ENCODE peak calls at places on chromosomes 3 and 15, in four cellular contexts. One of them, this sample, is unnamed.

GRCh38 chr3:153246805-153247204 is 84.8 kb downstream of the RAP2B start:
- DNase-seq in RPMI7951: peak; percentile 46
- DNase-seq in Daoy: no peak
- DNase-seq in neural crest cell: no peak
- DNase-seq in this sample: no peak

GRCh38 chr3:150761831-150762661 is 923 bp downstream of the SIAH2 start:
- DNase-seq in RPMI7951: peak; percentile 67
- DNase-seq in Daoy: peak; percentile 67
- DNase-seq in neural crest cell: peak; percentile 14
- DNase-seq in this sample: peak; percentile 65

GRCh38 chr3:182000454-182000853 is 288.7 kb downstream of the SOX2 start:
- DNase-seq in RPMI7951: no peak
- DNase-seq in Daoy: no peak
- DNase-seq in neural crest cell: no peak
- DNase-seq in this sample: no peak

GRCh38 chr3:151227438-151228290 is 24.6 kb upstream of the GPR171 start:
- DNase-seq in RPMI7951: peak; percentile 70
- DNase-seq in Daoy: peak; percentile 88
- DNase-seq in neural crest cell: peak; percentile 74
- DNase-seq in this sample: peak; percentile 75

GRCh38 chr3:25471081-25471768 is 43.2 kb downstream of the RARB start:
- DNase-seq in RPMI7951: peak; percentile 48
- DNase-seq in Daoy: no peak
- DNase-seq in neural crest cell: no peak
- DNase-seq in this sample: no peak

GRCh38 chr15:53133255-53133654 is 343.1 kb upstream of the ONECUT1 start:
- DNase-seq in RPMI7951: no peak
- DNase-seq in Daoy: no peak
- DNase-seq in neural crest cell: no peak
- DNase-seq in this sample: no peak

GRCh38 chr3:194328080-194328571 is 23.0 kb downstream of the CPN2 start:
- DNase-seq in RPMI7951: peak; percentile 81
- DNase-seq in Daoy: peak; percentile 47
- DNase-seq in neural crest cell: no peak
- DNase-seq in this sample: peak; percentile 77

GRCh38 chr3:134667956-134668355 is 17.1 kb upstream of the KY start:
- DNase-seq in RPMI7951: no peak
- DNase-seq in Daoy: no peak
- DNase-seq in neural crest cell: no peak
- DNase-seq in this sample: no peak

GRCh38 chr3:149288655-149289054 is 44.8 kb downstream of the TM4SF18 start:
- DNase-seq in RPMI7951: no peak
- DNase-seq in Daoy: no peak
- DNase-seq in neural crest cell: no peak
- DNase-seq in this sample: no peak

GRCh38 chr3:70856414-70857162 is 544.1 kb upstream of the MDFIC2 start:
- DNase-seq in RPMI7951: peak; percentile 57
- DNase-seq in Daoy: peak; percentile 58
- DNase-seq in neural crest cell: no peak
- DNase-seq in this sample: peak; percentile 10

GRCh38 chr3:52533623-52534280 is at the start of gene NT5DC2:
- DNase-seq in RPMI7951: peak; percentile 81
- DNase-seq in Daoy: peak; percentile 85
- DNase-seq in neural crest cell: peak; percentile 64
- DNase-seq in this sample: peak; percentile 21

GRCh38 chr3:63295806-63296205 is 17.7 kb downstream of the SYNPR start:
- DNase-seq in RPMI7951: no peak
- DNase-seq in Daoy: no peak
- DNase-seq in neural crest cell: no peak
- DNase-seq in this sample: no peak

GRCh38 chr15:67592245-67592644 is 49.7 kb downstream of the MAP2K5 start:
- DNase-seq in RPMI7951: no peak
- DNase-seq in Daoy: no peak
- DNase-seq in neural crest cell: no peak
- DNase-seq in this sample: no peak

GRCh38 chr15:27861171-27861570 is 237.9 kb downstream of the OCA2 start:
- DNase-seq in RPMI7951: no peak
- DNase-seq in Daoy: no peak
- DNase-seq in neural crest cell: no peak
- DNase-seq in this sample: no peak

GRCh38 chr15:89052474-89052873 is 35.8 kb upstream of the ABHD2 start:
- DNase-seq in RPMI7951: peak; percentile 87
- DNase-seq in Daoy: peak; percentile 32
- DNase-seq in neural crest cell: no peak
- DNase-seq in this sample: no peak

GRCh38 chr3:195746346-195746745 is 25.6 kb downstream of the MUC20 start:
- DNase-seq in RPMI7951: no peak
- DNase-seq in Daoy: peak; percentile 1
- DNase-seq in neural crest cell: no peak
- DNase-seq in this sample: no peak

GRCh38 chr15:43518073-43518761 is 809 bp downstream of the MAP1A start:
- DNase-seq in RPMI7951: no peak
- DNase-seq in Daoy: peak; percentile 41
- DNase-seq in neural crest cell: peak; percentile 17
- DNase-seq in this sample: peak; percentile 36

GRCh38 chr15:101118116-101118515 is 133.7 kb downstream of the CHSY1 start:
- DNase-seq in RPMI7951: no peak
- DNase-seq in Daoy: no peak
- DNase-seq in neural crest cell: no peak
- DNase-seq in this sample: no peak

GRCh38 chr3:143951351-143951971 is 20.2 kb upstream of the DIPK2A start:
- DNase-seq in RPMI7951: peak; percentile 31
- DNase-seq in Daoy: no peak
- DNase-seq in neural crest cell: peak; percentile 16
- DNase-seq in this sample: peak; percentile 34

GRCh38 chr15:44023176-44023575 is 171.9 kb downstream of the FRMD5 start:
- DNase-seq in RPMI7951: no peak
- DNase-seq in Daoy: no peak
- DNase-seq in neural crest cell: no peak
- DNase-seq in this sample: no peak

GRCh38 chr3:146221276-146221675 is 29.6 kb downstream of the PLSCR4 start:
- DNase-seq in RPMI7951: no peak
- DNase-seq in Daoy: no peak
- DNase-seq in neural crest cell: no peak
- DNase-seq in this sample: no peak

GRCh38 chr3:187072582-187072981 is 66.7 kb downstream of the RPL39L start:
- DNase-seq in RPMI7951: no peak
- DNase-seq in Daoy: no peak
- DNase-seq in neural crest cell: no peak
- DNase-seq in this sample: no peak

GRCh38 chr15:39730552-39730951 is 52.1 kb downstream of the FSIP1 start:
- DNase-seq in RPMI7951: no peak
- DNase-seq in Daoy: no peak
- DNase-seq in neural crest cell: no peak
- DNase-seq in this sample: no peak

GRCh38 chr15:92391640-92392039 is 2.0 kb upstream of the ST8SIA2 start:
- DNase-seq in RPMI7951: peak; percentile 67
- DNase-seq in Daoy: peak; percentile 59
- DNase-seq in neural crest cell: peak; percentile 6
- DNase-seq in this sample: peak; percentile 19

GRCh38 chr3:179673522-179673921 is 20.7 kb downstream of the USP13 start:
- DNase-seq in RPMI7951: no peak
- DNase-seq in Daoy: no peak
- DNase-seq in neural crest cell: no peak
- DNase-seq in this sample: no peak

GRCh38 chr3:132652640-132653270 is 6.9 kb downstream of the ACAD11 start:
- DNase-seq in RPMI7951: peak; percentile 34
- DNase-seq in Daoy: no peak
- DNase-seq in neural crest cell: no peak
- DNase-seq in this sample: no peak

GRCh38 chr15:41417812-41418211 is 917 bp downstream of the RTF1 start:
- DNase-seq in RPMI7951: no peak
- DNase-seq in Daoy: no peak
- DNase-seq in neural crest cell: no peak
- DNase-seq in this sample: no peak

GRCh38 chr15:95972136-95972553 is 358.4 kb upstream of the NR2F2 start:
- DNase-seq in RPMI7951: peak; percentile 41
- DNase-seq in Daoy: peak; percentile 9
- DNase-seq in neural crest cell: no peak
- DNase-seq in this sample: no peak

GRCh38 chr15:50911641-50912040 is 3.2 kb downstream of the AP4E1 start:
- DNase-seq in RPMI7951: no peak
- DNase-seq in Daoy: no peak
- DNase-seq in neural crest cell: no peak
- DNase-seq in this sample: no peak

GRCh38 chr3:11452988-11453847 is 181.0 kb downstream of the ATG7 start:
- DNase-seq in RPMI7951: peak; percentile 92
- DNase-seq in Daoy: peak; percentile 54
- DNase-seq in neural crest cell: no peak
- DNase-seq in this sample: peak; percentile 70

GRCh38 chr15:75194397-75194796 is 7.3 kb upstream of the C15orf39 start:
- DNase-seq in RPMI7951: no peak
- DNase-seq in Daoy: no peak
- DNase-seq in neural crest cell: no peak
- DNase-seq in this sample: no peak

GRCh38 chr3:150887031-150887430 is 18.2 kb downstream of the MINDY4B start:
- DNase-seq in RPMI7951: peak; percentile 24
- DNase-seq in Daoy: no peak
- DNase-seq in neural crest cell: no peak
- DNase-seq in this sample: no peak

GRCh38 chr3:156142649-156143048 is 22.3 kb downstream of the KCNAB1 start:
- DNase-seq in RPMI7951: no peak
- DNase-seq in Daoy: no peak
- DNase-seq in neural crest cell: no peak
- DNase-seq in this sample: no peak

GRCh38 chr3:50090985-50091384 is 2.3 kb downstream of the RBM5 start:
- DNase-seq in RPMI7951: no peak
- DNase-seq in Daoy: no peak
- DNase-seq in neural crest cell: no peak
- DNase-seq in this sample: no peak

GRCh38 chr15:56038015-56038414 is 44.6 kb upstream of the NEDD4 start:
- DNase-seq in RPMI7951: peak; percentile 14
- DNase-seq in Daoy: no peak
- DNase-seq in neural crest cell: no peak
- DNase-seq in this sample: peak; percentile 40

GRCh38 chr15:67067161-67067853 is 1.9 kb downstream of the SMAD3 start:
- DNase-seq in RPMI7951: peak; percentile 57
- DNase-seq in Daoy: no peak
- DNase-seq in neural crest cell: no peak
- DNase-seq in this sample: no peak

GRCh38 chr3:62039584-62039983 is 333.8 kb downstream of the FEZF2 start:
- DNase-seq in RPMI7951: no peak
- DNase-seq in Daoy: no peak
- DNase-seq in neural crest cell: no peak
- DNase-seq in this sample: no peak